ENCODE peak calls at places on chromosomes 13 and 19, in nine cellular contexts. One of them, this sample, is unnamed.
A peak's percentile ranks its signal among the peaks of the same experiment; 100 is the strongest.

GRCh38 chr19:1936430-1936829 is 4.5 kb upstream of the CSNK1G2 start:
- DNase-seq in stimulated activated CD4-positive, alpha-beta T cell treated with anti-CD3 and anti-CD28 coated beads, TNF-alpha, amount 100 ng/mL, for 48 hours: no peak
- DNase-seq in germinal center: no peak
- DNase-seq in amygdala: no peak
- DNase-seq in heart right ventricle: no peak
- DNase-seq in fibroblast of the aortic adventitia: no peak
- DNase-seq in suprapubic skin: no peak
- DNase-seq in HEK293T: no peak
- DNase-seq in C1 segment of cervical spinal cord: no peak
- DNase-seq in this sample: no peak

GRCh38 chr19:28633223-28634030 is 579.5 kb downstream of the UQCRFS1 start:
- DNase-seq in C1 segment of cervical spinal cord: no peak
- DNase-seq in heart right ventricle: no peak
- DNase-seq in amygdala: no peak
- DNase-seq in fibroblast of the aortic adventitia: peak; percentile 78
- DNase-seq in HEK293T: peak; percentile 18
- DNase-seq in stimulated activated CD4-positive, alpha-beta T cell treated with anti-CD3 and anti-CD28 coated beads, TNF-alpha, amount 100 ng/mL, for 48 hours: peak; percentile 10
- DNase-seq in germinal center: peak; percentile 36
- DNase-seq in suprapubic skin: no peak
- DNase-seq in this sample: peak; percentile 38

GRCh38 chr13:65977525-65977924 is 1252.6 kb downstream of the PCDH9 start:
- DNase-seq in HEK293T: no peak
- DNase-seq in stimulated activated CD4-positive, alpha-beta T cell treated with anti-CD3 and anti-CD28 coated beads, TNF-alpha, amount 100 ng/mL, for 48 hours: no peak
- DNase-seq in fibroblast of the aortic adventitia: no peak
- DNase-seq in amygdala: no peak
- DNase-seq in heart right ventricle: no peak
- DNase-seq in germinal center: no peak
- DNase-seq in C1 segment of cervical spinal cord: no peak
- DNase-seq in suprapubic skin: no peak
- DNase-seq in this sample: no peak

GRCh38 chr13:50129065-50129922 is 114.0 kb downstream of the KCNRG start:
- DNase-seq in fibroblast of the aortic adventitia: no peak
- DNase-seq in HEK293T: no peak
- DNase-seq in suprapubic skin: no peak
- DNase-seq in C1 segment of cervical spinal cord: no peak
- DNase-seq in amygdala: no peak
- DNase-seq in germinal center: peak; percentile 30
- DNase-seq in stimulated activated CD4-positive, alpha-beta T cell treated with anti-CD3 and anti-CD28 coated beads, TNF-alpha, amount 100 ng/mL, for 48 hours: no peak
- DNase-seq in heart right ventricle: no peak
- DNase-seq in this sample: no peak

GRCh38 chr19:40585677-40586422 is 9.2 kb downstream of the SHKBP1 start:
- DNase-seq in C1 segment of cervical spinal cord: no peak
- DNase-seq in heart right ventricle: no peak
- DNase-seq in HEK293T: no peak
- DNase-seq in fibroblast of the aortic adventitia: peak; percentile 45
- DNase-seq in suprapubic skin: no peak
- DNase-seq in germinal center: no peak
- DNase-seq in stimulated activated CD4-positive, alpha-beta T cell treated with anti-CD3 and anti-CD28 coated beads, TNF-alpha, amount 100 ng/mL, for 48 hours: no peak
- DNase-seq in amygdala: no peak
- DNase-seq in this sample: peak; percentile 70

GRCh38 chr19:8305798-8306197 is 2.4 kb downstream of the CD320 start:
- DNase-seq in germinal center: no peak
- DNase-seq in HEK293T: no peak
- DNase-seq in heart right ventricle: no peak
- DNase-seq in suprapubic skin: peak; percentile 41
- DNase-seq in fibroblast of the aortic adventitia: no peak
- DNase-seq in amygdala: no peak
- DNase-seq in C1 segment of cervical spinal cord: no peak
- DNase-seq in stimulated activated CD4-positive, alpha-beta T cell treated with anti-CD3 and anti-CD28 coated beads, TNF-alpha, amount 100 ng/mL, for 48 hours: no peak
- DNase-seq in this sample: no peak

GRCh38 chr19:23810496-23810895 is 51.8 kb upstream of the ZNF681 start:
- DNase-seq in amygdala: no peak
- DNase-seq in heart right ventricle: no peak
- DNase-seq in stimulated activated CD4-positive, alpha-beta T cell treated with anti-CD3 and anti-CD28 coated beads, TNF-alpha, amount 100 ng/mL, for 48 hours: no peak
- DNase-seq in C1 segment of cervical spinal cord: no peak
- DNase-seq in fibroblast of the aortic adventitia: no peak
- DNase-seq in suprapubic skin: no peak
- DNase-seq in germinal center: no peak
- DNase-seq in HEK293T: no peak
- DNase-seq in this sample: no peak

GRCh38 chr19:9857920-9858746 is 23.0 kb downstream of the PIN1 start:
- DNase-seq in germinal center: peak; percentile 32
- DNase-seq in fibroblast of the aortic adventitia: no peak
- DNase-seq in amygdala: no peak
- DNase-seq in stimulated activated CD4-positive, alpha-beta T cell treated with anti-CD3 and anti-CD28 coated beads, TNF-alpha, amount 100 ng/mL, for 48 hours: no peak
- DNase-seq in C1 segment of cervical spinal cord: no peak
- DNase-seq in HEK293T: no peak
- DNase-seq in suprapubic skin: no peak
- DNase-seq in heart right ventricle: no peak
- DNase-seq in this sample: no peak

This sample was measured in fibroblast of lung.